ENCODE peak calls at places on chromosomes 4 and X, in five cellular contexts. T, Z, L, W and S are unnamed samples.

GRCh38 chrX:154348646-154349358 is 25.6 kb downstream of the FLNA start:
- DNase-seq in Z (no peak), W (no peak), L (peak), T (peak), S (no peak)

GRCh38 chrX:68686684-68687045 is 39.2 kb downstream of the STARD8 start:
- DNase-seq in W (peak), T (no peak), Z (no peak), L (peak), S (peak)

GRCh38 chrX:110741213-110741796 is 54.3 kb downstream of the CHRDL1 start:
- DNase-seq in Z (no peak), W (peak), T (peak), L (peak), S (peak)

GRCh38 chr4:186765138-186765537 is 41.5 kb upstream of the FAT1 start:
- DNase-seq in T (peak), W (peak), L (peak), Z (no peak), S (peak)

GRCh38 chr4:15654556-15655222 is 468 bp downstream of the FBXL5 start:
- DNase-seq in L (peak), W (peak), T (peak), Z (peak), S (peak)

GRCh38 chrX:781216-782211 is 150.9 kb downstream of the SHOX start:
- DNase-seq in L (no peak), W (no peak), T (no peak), Z (no peak), S (no peak)

GRCh38 chrX:45818913-45819312 is 618.2 kb upstream of the DIPK2B start:
- DNase-seq in T (no peak), L (no peak), Z (no peak), W (no peak), S (no peak)

GRCh38 chr4:152045397-152045780 is 284.6 kb upstream of the GATB start:
- DNase-seq in W (no peak), T (no peak), L (no peak), Z (no peak), S (no peak)

GRCh38 chr4:185520119-185520518 is 15.2 kb downstream of the PDLIM3 start:
- DNase-seq in Z (no peak), T (no peak), W (no peak), L (no peak), S (peak)